ENCODE peak calls at places on chromosomes 5 and 9, in nine cellular contexts. V is lung; Y is esophagus squamous epithelium; T is esophagus muscularis mucosa; X is neural progenitor cell; G is fibroblast of lung; Q is CD8-positive, alpha-beta T cell; J is pancreas; S is ovary. B is an unnamed sample.

GRCh38 chr9:81650836-81651545 is 38.4 kb downstream of the TLE1 start:
- DNase-seq in V (no peak), Y (no peak), T (no peak), X (peak; percentile 90), G (no peak), Q (no peak), J (no peak), S (no peak), B (no peak)

GRCh38 chr9:109859447-109859846 is 79.4 kb downstream of the PALM2AKAP2 start:
- DNase-seq in V (no peak), Y (no peak), T (no peak), X (no peak), G (no peak), Q (no peak), J (no peak), S (no peak), B (no peak)

GRCh38 chr9:20253635-20254034 is 368.7 kb downstream of the MLLT3 start:
- DNase-seq in V (no peak), Y (no peak), T (no peak), X (no peak), G (no peak), Q (no peak), J (no peak), S (no peak), B (no peak)

GRCh38 chr9:82117025-82117424 is 128.5 kb downstream of the SPATA31D1 start:
- DNase-seq in V (no peak), Y (no peak), T (no peak), X (peak; percentile 11), G (peak; percentile 14), Q (no peak), J (no peak), S (no peak), B (no peak)

GRCh38 chr5:76801159-76801802 is 17.5 kb upstream of the F2RL1 start:
- DNase-seq in V (no peak), Y (no peak), T (no peak), X (no peak), G (peak; percentile 81), Q (no peak), J (no peak), S (no peak), B (no peak)

GRCh38 chr9:98164912-98165311 is 27.5 kb downstream of the CORO2A start:
- DNase-seq in V (no peak), Y (no peak), T (no peak), X (no peak), G (no peak), Q (no peak), J (no peak), S (no peak), B (no peak)

GRCh38 chr5:108379722-108380530 is 2.0 kb downstream of the FBXL17 start:
- DNase-seq in V (no peak), Y (no peak), T (no peak), X (no peak), G (peak; percentile 14), Q (no peak), J (no peak), S (no peak), B (no peak)

GRCh38 chr5:172972557-172972956 is 11.0 kb upstream of the ATP6V0E1 start:
- DNase-seq in V (no peak), Y (no peak), T (no peak), X (no peak), G (no peak), Q (no peak), J (no peak), S (no peak), B (no peak)

GRCh38 chr5:34411470-34412346 is 244.4 kb upstream of the RAI14 start:
- DNase-seq in V (no peak), Y (no peak), T (no peak), X (peak; percentile 21), G (peak; percentile 64), Q (no peak), J (no peak), S (no peak), B (no peak)

GRCh38 chr5:91074615-91075014 is 308.5 kb downstream of the ARRDC3 start:
- DNase-seq in V (peak; percentile 34), Y (no peak), T (no peak), X (no peak), G (peak; percentile 93), Q (no peak), J (no peak), S (no peak), B (no peak)
- TF ChIP-seq CTCF in V (no peak), Y (no peak), T (no peak), X (no peak), G (peak; percentile 39), Q (no peak), J (no peak), S (no peak), B (no peak)

GRCh38 chr5:141373673-141374317 is at the start of gene PCDHGA6:
- DNase-seq in V (no peak), Y (no peak), T (no peak), X (no peak), G (peak; percentile 57), Q (no peak), J (no peak), S (no peak), B (no peak)
- H3K9me3 ChIP-seq in V (peaks cover 3% of the 10 kb centered on the region), Y (no peaks in the 10 kb centered on the region), T (peaks cover 18% of the 10 kb centered on the region), X (peaks cover 3% of the 10 kb centered on the region), G (peaks cover 2% of the 10 kb centered on the region), Q (peaks cover 5% of the 10 kb centered on the region), J (peaks cover 5% of the 10 kb centered on the region), S (peaks cover 51% of the 10 kb centered on the region), B (peaks cover 87% of the 10 kb centered on the region)

DNA sequence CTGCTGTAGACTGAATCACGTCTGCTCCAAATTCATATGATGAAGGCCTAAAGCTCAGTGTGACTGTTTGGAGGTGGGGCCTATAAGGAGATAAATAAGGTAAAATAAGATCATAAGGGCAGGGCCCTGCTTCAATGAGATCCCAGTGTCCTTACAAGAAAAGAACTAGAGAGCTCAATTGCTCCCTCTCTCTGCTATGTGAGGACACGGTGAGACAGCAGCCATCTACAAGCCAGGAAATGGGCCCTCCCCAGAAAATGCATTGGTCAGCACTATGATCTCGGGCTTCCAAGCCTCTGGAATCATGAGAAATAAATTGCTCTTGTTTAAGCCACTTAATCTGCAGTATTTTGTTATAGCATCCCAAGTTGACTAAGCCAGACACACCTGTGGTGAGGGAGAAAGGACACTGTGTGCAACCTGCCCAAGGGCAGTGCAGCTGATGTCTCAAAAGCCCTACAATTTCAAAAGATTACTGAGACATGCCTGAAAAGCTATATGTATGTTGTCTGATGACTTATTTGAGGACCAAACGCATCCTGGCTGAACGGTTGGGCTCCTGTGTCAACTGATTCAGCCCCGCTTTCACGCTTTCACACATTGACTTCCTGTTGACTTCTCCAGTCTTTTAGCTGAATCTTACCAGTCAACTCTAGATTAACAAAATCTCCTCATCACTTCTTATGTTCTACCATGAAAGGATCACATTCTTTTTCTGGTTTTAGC is 13.2 kb downstream of the GZMK start:
- DNase-seq in V (no peak), Y (no peak), T (no peak), X (peak; percentile 43), G (peak; percentile 5), Q (peak; percentile 46), J (no peak), S (no peak), B (no peak)
- TF ChIP-seq CTCF in V (no peak), Y (no peak), T (no peak), X (peak; percentile 23), G (peak; percentile 25), Q (no peak), J (no peak), S (no peak), B (no peak)

GRCh38 chr5:29276371-29276770 is 1917.1 kb upstream of the CDH6 start:
- DNase-seq in V (no peak), Y (no peak), T (no peak), X (no peak), G (no peak), Q (no peak), J (no peak), S (no peak), B (no peak)
- H3K9me3 ChIP-seq in V (no peaks in the 10 kb centered on the region), Y (no peaks in the 10 kb centered on the region), T (no peaks in the 10 kb centered on the region), X (no peaks in the 10 kb centered on the region), G (no peaks in the 10 kb centered on the region), Q (no peaks in the 10 kb centered on the region), J (no peaks in the 10 kb centered on the region), S (no peaks in the 10 kb centered on the region), B (no peaks in the 10 kb centered on the region)

GRCh38 chr9:116910201-116910600 is 223.1 kb downstream of the TRIM32 start:
- DNase-seq in V (no peak), Y (no peak), T (no peak), X (no peak), G (no peak), Q (no peak), J (no peak), S (no peak), B (no peak)
- TF ChIP-seq CTCF in V (no peak), Y (no peak), T (no peak), X (peak; percentile 20), G (no peak), Q (no peak), J (no peak), S (no peak), B (no peak)

GRCh38 chr5:2594701-2595100 is 156.8 kb downstream of the IRX2 start:
- DNase-seq in V (no peak), Y (no peak), T (peak; percentile 82), X (no peak), G (no peak), Q (no peak), J (no peak), S (no peak), B (no peak)

GRCh38 chr5:2586016-2586715 is 165.3 kb downstream of the IRX2 start:
- DNase-seq in V (no peak), Y (no peak), T (peak; percentile 60), X (no peak), G (no peak), Q (no peak), J (no peak), S (no peak), B (no peak)

GRCh38 chr5:2587189-2588031 is 164.1 kb downstream of the IRX2 start:
- DNase-seq in V (no peak), Y (no peak), T (peak; percentile 62), X (no peak), G (no peak), Q (no peak), J (no peak), S (no peak), B (no peak)

GRCh38 chr5:2591777-2592453 is 159.6 kb downstream of the IRX2 start:
- DNase-seq in V (no peak), Y (no peak), T (peak; percentile 87), X (peak; percentile 11), G (no peak), Q (no peak), J (no peak), S (no peak), B (no peak)
- H3K9me3 ChIP-seq in V (no peaks in the 10 kb centered on the region), Y (no peaks in the 10 kb centered on the region), T (no peaks in the 10 kb centered on the region), X (no peaks in the 10 kb centered on the region), G (no peaks in the 10 kb centered on the region), Q (no peaks in the 10 kb centered on the region), J (no peaks in the 10 kb centered on the region), S (no peaks in the 10 kb centered on the region), B (no peaks in the 10 kb centered on the region)